ENCODE peak calls at places on chromosomes 3 and 15, in seven cellular contexts. One of them, this sample, is unnamed. For H3K9me3, the result is how much of the 10 kb centered on the place peaks cover.

GRCh38 chr3:72999971-73000370 is 3.4 kb downstream of the PPP4R2 start:
- DNase-seq in sigmoid colon: no peak
- DNase-seq in transverse colon: no peak
- DNase-seq in tibial nerve: no peak
- DNase-seq in neural progenitor cell: peak
- DNase-seq in lung: no peak
- DNase-seq in uterus: no peak
- DNase-seq in this sample: no peak

GRCh38 chr3:51389423-51390183 is 1.5 kb upstream of the RBM15B start:
- DNase-seq in sigmoid colon: no peak
- DNase-seq in transverse colon: peak
- DNase-seq in tibial nerve: peak
- DNase-seq in neural progenitor cell: peak
- DNase-seq in lung: peak
- DNase-seq in uterus: no peak
- DNase-seq in this sample: peak

GRCh38 chr15:90869601-90870353 is 1.4 kb downstream of the FURIN start:
- DNase-seq in sigmoid colon: peak
- DNase-seq in transverse colon: peak
- DNase-seq in tibial nerve: peak
- DNase-seq in neural progenitor cell: peak
- DNase-seq in lung: peak
- DNase-seq in uterus: peak
- DNase-seq in this sample: no peak

GRCh38 chr3:38843898-38844297 is 27.9 kb upstream of the SCN10A start:
- DNase-seq in sigmoid colon: no peak
- DNase-seq in transverse colon: no peak
- DNase-seq in tibial nerve: no peak
- DNase-seq in neural progenitor cell: peak
- DNase-seq in lung: no peak
- DNase-seq in uterus: no peak
- DNase-seq in this sample: no peak

GRCh38 chr15:67803996-67804843 is 21.1 kb upstream of the SKOR1 start:
- DNase-seq in sigmoid colon: no peak
- DNase-seq in transverse colon: no peak
- DNase-seq in tibial nerve: no peak
- DNase-seq in neural progenitor cell: peak
- DNase-seq in lung: no peak
- DNase-seq in uterus: no peak
- DNase-seq in this sample: no peak

GRCh38 chr15:32722126-32722525 is 4.3 kb downstream of the GREM1 start:
- DNase-seq in sigmoid colon: no peak
- DNase-seq in transverse colon: no peak
- DNase-seq in tibial nerve: no peak
- DNase-seq in neural progenitor cell: no peak
- DNase-seq in lung: no peak
- DNase-seq in uterus: no peak
- DNase-seq in this sample: no peak

GRCh38 chr15:51883436-51883835 is 54.0 kb downstream of the TMOD3 start:
- DNase-seq in sigmoid colon: no peak
- DNase-seq in transverse colon: no peak
- DNase-seq in tibial nerve: no peak
- DNase-seq in neural progenitor cell: no peak
- DNase-seq in lung: no peak
- DNase-seq in uterus: no peak
- DNase-seq in this sample: no peak

GRCh38 chr3:39150803-39151631 is 2.4 kb downstream of the CSRNP1 start:
- DNase-seq in sigmoid colon: peak
- DNase-seq in transverse colon: peak
- DNase-seq in tibial nerve: peak
- DNase-seq in neural progenitor cell: peak
- DNase-seq in lung: peak
- DNase-seq in uterus: peak
- DNase-seq in this sample: peak

GRCh38 chr3:106560451-106560966 is 691.7 kb upstream of the CBLB start:
- DNase-seq in sigmoid colon: no peak
- DNase-seq in transverse colon: no peak
- DNase-seq in tibial nerve: no peak
- DNase-seq in neural progenitor cell: no peak
- DNase-seq in lung: no peak
- DNase-seq in uterus: no peak
- DNase-seq in this sample: no peak

GRCh38 chr3:32376098-32376497 is 15.6 kb upstream of the CMTM7 start:
- DNase-seq in sigmoid colon: no peak
- DNase-seq in transverse colon: no peak
- DNase-seq in tibial nerve: no peak
- DNase-seq in neural progenitor cell: no peak
- DNase-seq in lung: no peak
- DNase-seq in uterus: no peak
- DNase-seq in this sample: no peak

GRCh38 chr15:37035349-37035748 is 65.0 kb downstream of the MEIS2 start:
- DNase-seq in sigmoid colon: no peak
- DNase-seq in transverse colon: no peak
- DNase-seq in tibial nerve: no peak
- DNase-seq in neural progenitor cell: no peak
- DNase-seq in lung: no peak
- DNase-seq in uterus: no peak
- DNase-seq in this sample: no peak

GRCh38 chr3:156290917-156291268 is 170.5 kb downstream of the KCNAB1 start:
- DNase-seq in sigmoid colon: no peak
- DNase-seq in transverse colon: no peak
- DNase-seq in tibial nerve: no peak
- DNase-seq in neural progenitor cell: no peak
- DNase-seq in lung: no peak
- DNase-seq in uterus: no peak
- DNase-seq in this sample: no peak

GRCh38 chr15:76418352-76419140 is 82.0 kb downstream of the ISL2 start:
- DNase-seq in sigmoid colon: no peak
- DNase-seq in transverse colon: no peak
- DNase-seq in tibial nerve: no peak
- DNase-seq in neural progenitor cell: no peak
- DNase-seq in lung: no peak
- DNase-seq in uterus: no peak
- DNase-seq in this sample: no peak

GRCh38 chr3:42012378-42012934 is 50.6 kb upstream of the ULK4 start:
- DNase-seq in sigmoid colon: no peak
- DNase-seq in transverse colon: no peak
- DNase-seq in tibial nerve: no peak
- DNase-seq in neural progenitor cell: no peak
- DNase-seq in lung: no peak
- DNase-seq in uterus: no peak
- DNase-seq in this sample: no peak

GRCh38 chr3:69079269-69080159 is 651 bp downstream of the UBA3 start:
- DNase-seq in sigmoid colon: no peak
- DNase-seq in transverse colon: no peak
- DNase-seq in tibial nerve: no peak
- DNase-seq in neural progenitor cell: peak
- DNase-seq in lung: no peak
- DNase-seq in uterus: no peak
- DNase-seq in this sample: no peak

GRCh38 chr3:111764645-111765091 is 94.4 kb upstream of the PHLDB2 start:
- DNase-seq in sigmoid colon: no peak
- DNase-seq in transverse colon: no peak
- DNase-seq in tibial nerve: no peak
- DNase-seq in neural progenitor cell: no peak
- DNase-seq in lung: no peak
- DNase-seq in uterus: no peak
- DNase-seq in this sample: no peak

GRCh38 chr3:117547956-117548550 is 838.5 kb downstream of the TUSC7 start:
- DNase-seq in sigmoid colon: no peak
- DNase-seq in transverse colon: no peak
- DNase-seq in tibial nerve: no peak
- DNase-seq in neural progenitor cell: no peak
- DNase-seq in lung: no peak
- DNase-seq in uterus: no peak
- DNase-seq in this sample: no peak

GRCh38 chr3:143716731-143717130 is 131.5 kb downstream of the SLC9A9 start:
- DNase-seq in sigmoid colon: no peak
- DNase-seq in transverse colon: no peak
- DNase-seq in tibial nerve: no peak
- DNase-seq in neural progenitor cell: no peak
- DNase-seq in lung: no peak
- DNase-seq in uterus: no peak
- DNase-seq in this sample: no peak

GRCh38 chr3:102235679-102236078 is 199.1 kb upstream of the ZPLD1 start:
- DNase-seq in sigmoid colon: no peak
- DNase-seq in transverse colon: no peak
- DNase-seq in tibial nerve: no peak
- DNase-seq in neural progenitor cell: peak
- DNase-seq in lung: no peak
- DNase-seq in uterus: no peak
- DNase-seq in this sample: no peak

GRCh38 chr15:77985031-77985930 is 92.2 kb downstream of the TBC1D2B start:
- DNase-seq in sigmoid colon: peak
- DNase-seq in transverse colon: no peak
- DNase-seq in tibial nerve: no peak
- DNase-seq in neural progenitor cell: no peak
- DNase-seq in lung: no peak
- DNase-seq in uterus: no peak
- DNase-seq in this sample: no peak

DNA sequence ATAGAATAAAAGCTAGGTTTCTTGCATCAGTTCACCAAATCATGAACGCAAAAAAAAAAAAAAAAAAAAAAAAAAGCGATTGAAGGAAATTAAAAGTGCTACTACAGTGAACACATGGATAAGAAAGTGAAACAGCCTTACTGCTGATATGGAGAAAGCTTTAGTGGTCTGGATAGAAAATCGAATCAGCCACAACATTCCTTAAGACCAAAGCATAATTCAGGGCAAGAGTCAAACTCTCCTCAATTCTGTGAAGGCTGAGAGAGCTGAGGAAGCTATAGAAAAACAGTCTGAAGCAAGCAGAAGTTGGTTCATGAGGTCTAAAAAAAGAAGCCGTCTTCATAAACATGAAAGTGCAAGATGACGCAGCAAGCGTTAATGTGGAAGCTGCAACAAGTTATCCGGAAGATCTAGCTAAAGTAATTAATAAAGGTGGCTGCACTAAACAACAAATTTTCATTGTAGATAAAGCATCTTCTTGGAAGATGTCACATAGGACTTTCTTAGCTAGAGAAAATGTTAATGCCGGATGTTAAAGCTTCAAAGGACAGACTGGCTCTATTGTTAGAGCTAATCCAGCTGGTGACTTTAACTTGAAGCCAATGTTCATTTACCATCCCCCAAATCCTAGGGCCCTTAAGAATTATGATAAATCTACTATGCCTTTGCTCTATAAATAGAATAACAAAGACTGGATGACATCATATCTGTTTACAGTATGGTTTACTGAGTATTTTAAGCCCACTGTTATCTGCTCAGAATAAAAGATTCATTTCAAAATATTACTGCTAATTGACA is 19.2 kb downstream of the P3H2 start:
- DNase-seq in sigmoid colon: no peak
- DNase-seq in transverse colon: no peak
- DNase-seq in tibial nerve: no peak
- DNase-seq in neural progenitor cell: peak
- DNase-seq in lung: no peak
- DNase-seq in uterus: no peak
- DNase-seq in this sample: no peak
- H3K27ac ChIP-seq in sigmoid colon: peak
- H3K27ac ChIP-seq in transverse colon: peak
- H3K27ac ChIP-seq in tibial nerve: peak
- H3K27ac ChIP-seq in neural progenitor cell: peak
- H3K27ac ChIP-seq in lung: no peak
- H3K27ac ChIP-seq in uterus: peak
- H3K27ac ChIP-seq in this sample: no peak

DNA sequence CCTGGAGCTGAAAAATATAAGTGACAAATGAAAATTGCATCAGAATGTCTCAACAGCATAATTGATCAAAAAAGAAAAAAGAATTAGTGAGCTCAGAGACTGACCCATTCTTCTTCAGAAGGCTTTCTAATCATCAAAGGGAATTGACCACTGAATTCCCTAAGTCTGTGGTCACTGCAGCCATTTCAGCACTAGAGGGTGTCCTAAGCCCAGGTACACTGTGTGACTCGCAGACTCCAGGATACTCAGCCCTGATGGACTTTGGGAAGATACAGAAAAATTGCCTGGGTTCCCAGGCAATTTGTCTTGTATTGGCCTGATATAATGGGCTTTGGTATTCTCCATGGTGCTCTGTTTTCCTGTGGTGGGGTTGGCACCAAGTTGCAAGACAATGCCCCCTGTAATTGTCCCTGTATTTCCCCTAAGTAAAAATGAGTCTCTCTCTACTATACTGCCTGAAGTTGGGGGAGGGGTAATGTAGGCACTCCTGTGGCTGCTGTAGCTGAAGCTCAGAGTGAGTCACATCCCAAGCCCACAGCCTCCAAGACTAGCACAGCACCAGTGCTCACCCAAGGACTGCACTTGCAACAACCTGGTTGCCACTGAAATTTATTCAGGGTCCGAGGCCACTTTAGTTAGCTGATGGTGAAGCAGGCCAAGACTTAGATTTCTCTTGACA is 256.0 kb upstream of the STAC start:
- DNase-seq in sigmoid colon: no peak
- DNase-seq in transverse colon: no peak
- DNase-seq in tibial nerve: no peak
- DNase-seq in neural progenitor cell: peak
- DNase-seq in lung: no peak
- DNase-seq in uterus: no peak
- DNase-seq in this sample: no peak
- TF ChIP-seq CTCF in sigmoid colon: no peak
- TF ChIP-seq CTCF in transverse colon: no peak
- TF ChIP-seq CTCF in tibial nerve: no peak
- TF ChIP-seq CTCF in neural progenitor cell: peak
- TF ChIP-seq CTCF in lung: no peak
- TF ChIP-seq CTCF in uterus: no peak
- TF ChIP-seq CTCF in this sample: no peak

DNA sequence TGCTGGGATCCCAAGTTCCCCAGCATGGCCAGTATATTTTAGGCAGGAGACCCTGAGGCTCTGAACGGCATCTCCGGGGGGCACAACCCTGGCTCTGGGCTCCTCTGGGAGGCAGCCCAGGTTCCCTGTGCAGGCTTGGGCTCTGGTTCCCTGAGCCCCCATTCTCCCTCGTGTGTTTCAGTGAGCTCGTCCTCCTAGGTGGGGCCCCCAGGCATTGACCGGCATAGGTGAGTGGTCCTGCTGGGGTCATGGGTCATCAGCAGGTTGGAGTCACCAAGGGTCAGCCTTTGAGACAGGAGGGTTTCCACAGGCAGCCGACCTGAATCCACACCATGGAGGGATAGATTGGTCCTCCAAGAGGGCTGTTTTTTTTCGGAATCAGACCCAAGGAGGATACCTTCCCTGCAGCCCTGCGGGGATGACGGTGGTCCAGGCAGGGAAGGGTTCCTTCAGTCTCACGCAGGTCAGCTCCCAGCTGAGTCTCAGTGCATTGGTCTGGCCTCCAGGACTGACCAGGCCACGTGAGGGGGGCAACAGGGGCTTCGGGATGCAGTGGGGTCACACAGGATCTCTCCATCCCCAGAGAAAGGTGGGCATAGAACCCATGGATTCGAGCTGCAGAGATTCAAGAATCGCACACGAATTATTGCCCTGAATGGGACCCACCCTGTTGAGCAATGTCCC is 226.0 kb downstream of the SNRPN start:
- DNase-seq in sigmoid colon: peak
- DNase-seq in transverse colon: peak
- DNase-seq in tibial nerve: no peak
- DNase-seq in neural progenitor cell: no peak
- DNase-seq in lung: no peak
- DNase-seq in uterus: peak
- DNase-seq in this sample: no peak
- H3K9me3 ChIP-seq in sigmoid colon: under half
- H3K9me3 ChIP-seq in transverse colon: under half
- H3K9me3 ChIP-seq in tibial nerve: half or more
- H3K9me3 ChIP-seq in neural progenitor cell: under half
- H3K9me3 ChIP-seq in lung: half or more
- H3K9me3 ChIP-seq in uterus: under half
- H3K9me3 ChIP-seq in this sample: under half

GRCh38 chr15:22873841-22874240 is 35.4 kb downstream of the NIPA2 start:
- DNase-seq in sigmoid colon: no peak
- DNase-seq in transverse colon: no peak
- DNase-seq in tibial nerve: no peak
- DNase-seq in neural progenitor cell: no peak
- DNase-seq in lung: no peak
- DNase-seq in uterus: no peak
- DNase-seq in this sample: no peak
- H3K27ac ChIP-seq in sigmoid colon: no peak
- H3K27ac ChIP-seq in transverse colon: no peak
- H3K27ac ChIP-seq in tibial nerve: no peak
- H3K27ac ChIP-seq in neural progenitor cell: no peak
- H3K27ac ChIP-seq in lung: no peak
- H3K27ac ChIP-seq in uterus: no peak
- H3K27ac ChIP-seq in this sample: no peak